ENCODE peak calls at places on chromosomes 13 and 19, in four cellular contexts. M, H, V and O are unnamed samples.

GRCh38 chr19:45419396-45419795 is 4.3 kb downstream of the ERCC1 start:
- DNase-seq in H (no peak), V (no peak), M (no peak), O (no peak)

GRCh38 chr19:55620410-55620809 is 4.0 kb downstream of the ZNF784 start:
- DNase-seq in V (no peak), H (no peak), M (no peak), O (no peak)

GRCh38 chr13:31859546-31859945 is 120.2 kb downstream of the RXFP2 start:
- DNase-seq in H (peak), V (no peak), M (no peak), O (no peak)

GRCh38 chr19:44648536-44649370 is 5.0 kb downstream of the PVR start:
- DNase-seq in M (peak), H (peak), V (peak), O (peak)

GRCh38 chr19:35911790-35912189 is 3.7 kb upstream of the TYROBP start:
- DNase-seq in M (peak), V (no peak), H (peak), O (peak)

GRCh38 chr13:21738636-21739035 is 67.8 kb downstream of the FGF9 start:
- DNase-seq in V (no peak), M (no peak), H (no peak), O (no peak)

GRCh38 chr13:77042566-77043177 is 15.7 kb upstream of the FBXL3 start:
- DNase-seq in H (no peak), V (no peak), M (no peak), O (no peak)

GRCh38 chr19:5929179-5929578 is 15.1 kb downstream of the CAPS start:
- DNase-seq in H (no peak), V (no peak), M (no peak), O (no peak)

GRCh38 chr19:30593358-30593757 is 221.2 kb downstream of the ZNF536 start:
- DNase-seq in M (peak), V (no peak), H (no peak), O (no peak)

GRCh38 chr13:102327119-102327617 is 74.7 kb downstream of the FGF14 start:
- DNase-seq in V (no peak), M (no peak), H (no peak), O (no peak)

GRCh38 chr13:45691251-45691650 is 10.9 kb upstream of the CBY2 start:
- DNase-seq in V (no peak), H (no peak), M (no peak), O (no peak)

GRCh38 chr19:29843180-29844051 is 31.6 kb downstream of the CCNE1 start:
- DNase-seq in V (peak), H (peak), M (peak), O (no peak)

GRCh38 chr13:109439813-109440212 is 346.6 kb downstream of the IRS2 start:
- DNase-seq in H (no peak), V (no peak), M (no peak), O (no peak)

GRCh38 chr19:50569938-50570540 is 1.8 kb upstream of the LRRC4B start:
- DNase-seq in H (no peak), V (no peak), M (no peak), O (no peak)

GRCh38 chr19:30780032-30780431 is 407.8 kb downstream of the ZNF536 start:
- DNase-seq in M (no peak), H (no peak), V (no peak), O (no peak)

GRCh38 chr13:24050292-24050711 is 110.2 kb upstream of the SPATA13 start:
- DNase-seq in H (peak), V (peak), M (peak), O (no peak)

GRCh38 chr13:19810151-19810550 is 27.4 kb upstream of the PSPC1 start:
- DNase-seq in V (no peak), H (no peak), M (no peak), O (no peak)
- H3K27ac ChIP-seq in V (no peak), H (no peak), M (no peak), O (no peak)

GRCh38 chr19:32653626-32653968 is 21.4 kb downstream of the ANKRD27 start:
- DNase-seq in M (no peak), V (no peak), H (no peak), O (no peak)
- H3K27ac ChIP-seq in M (peak), V (no peak), H (no peak), O (no peak)

GRCh38 chr13:106061781-106062180 is 473.7 kb downstream of the EFNB2 start:
- DNase-seq in V (no peak), H (no peak), M (no peak), O (no peak)

DNA sequence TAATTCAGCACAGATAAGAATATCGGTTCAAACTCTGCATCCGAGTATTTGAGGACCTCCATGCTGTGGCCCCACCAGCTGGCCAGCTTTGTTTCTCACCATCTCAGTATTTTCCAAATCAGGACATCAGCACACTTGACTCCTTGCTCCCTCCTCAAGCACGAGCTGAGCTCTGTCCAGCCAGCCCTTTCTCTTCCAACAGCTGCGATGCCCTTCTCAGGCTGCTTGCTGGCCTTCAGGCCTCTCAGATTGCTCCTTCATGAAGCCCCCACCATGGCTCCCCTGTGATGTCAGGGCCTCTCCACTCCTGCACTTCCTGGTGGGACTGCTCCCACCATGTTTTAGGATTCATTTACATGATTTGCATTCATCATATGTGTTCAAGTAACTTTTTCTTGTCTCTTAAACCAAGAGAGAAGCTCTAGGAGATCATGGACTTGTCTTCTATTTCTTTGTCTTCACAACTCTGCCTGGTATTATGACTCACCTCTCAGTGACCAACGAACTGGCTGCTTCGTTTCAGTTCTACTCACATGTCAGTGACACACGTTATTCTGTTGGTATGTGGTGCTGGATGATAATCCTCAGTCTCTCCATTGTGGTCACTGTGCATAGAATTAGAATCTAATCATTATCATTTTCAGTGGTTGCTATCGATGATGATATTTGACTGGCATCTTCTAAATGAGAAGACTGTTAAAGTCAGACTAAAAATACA is 471.7 kb downstream of the EFNB2 start:
- DNase-seq in M (no peak), V (no peak), H (peak), O (no peak)
- H3K27ac ChIP-seq in M (no peak), V (no peak), H (no peak), O (no peak)

GRCh38 chr19:21848706-21849105 is 12.7 kb upstream of the ZNF43 start:
- DNase-seq in H (no peak), V (no peak), M (peak), O (peak)

GRCh38 chr19:21856751-21857150 is 20.8 kb upstream of the ZNF43 start:
- DNase-seq in V (no peak), H (no peak), M (peak), O (no peak)

GRCh38 chr19:21850636-21851255 is 14.8 kb upstream of the ZNF43 start:
- DNase-seq in V (no peak), H (no peak), M (no peak), O (no peak)

GRCh38 chr19:21851596-21852345 is 15.8 kb upstream of the ZNF43 start:
- DNase-seq in M (peak), V (peak), H (peak), O (peak)
- H3K27ac ChIP-seq in M (peak), V (peak), H (peak), O (peak)

GRCh38 chr19:18425515-18426415 is 6.6 kb downstream of the SSBP4 start:
- DNase-seq in M (no peak), H (peak), V (peak), O (no peak)

GRCh38 chr19:18426416-18426767 is 7.2 kb downstream of the SSBP4 start:
- DNase-seq in V (no peak), H (no peak), M (no peak), O (no peak)

GRCh38 chr19:18424122-18424889 is 5.1 kb downstream of the SSBP4 start:
- DNase-seq in H (no peak), V (no peak), M (no peak), O (no peak)

GRCh38 chr19:18423258-18424020 is 4.2 kb downstream of the SSBP4 start:
- DNase-seq in V (no peak), M (no peak), H (no peak), O (no peak)

GRCh38 chr19:18424890-18425514 is 5.8 kb downstream of the SSBP4 start:
- DNase-seq in V (no peak), H (no peak), M (no peak), O (no peak)
- H3K27ac ChIP-seq in V (no peak), H (peak), M (no peak), O (no peak)

DNA sequence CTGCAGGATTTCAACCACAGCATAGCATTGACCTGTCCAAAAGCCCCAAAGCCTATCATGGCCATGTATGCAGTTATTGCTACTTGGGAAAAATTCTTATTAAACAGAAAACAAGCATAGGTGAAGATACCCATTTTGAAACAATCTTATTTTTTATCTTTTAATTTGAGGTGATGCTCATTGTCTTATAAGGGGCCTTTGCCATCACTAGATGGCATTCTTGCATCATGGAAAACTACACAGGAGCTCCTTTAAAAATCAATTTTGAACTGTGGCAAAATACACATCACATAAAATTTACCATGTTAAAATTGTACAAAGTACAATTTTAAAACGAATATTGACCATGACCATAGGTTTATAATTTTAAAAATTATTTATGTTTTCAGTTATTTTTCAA is 38.9 kb upstream of the ZNF835 start:
- DNase-seq in V (no peak), M (no peak), H (no peak), O (no peak)
- H3K27ac ChIP-seq in V (no peak), M (no peak), H (no peak), O (no peak)

GRCh38 chr13:99009987-99010551 is 32.2 kb upstream of the DOCK9 start:
- DNase-seq in M (no peak), H (no peak), V (no peak), O (no peak)
- H3K27ac ChIP-seq in M (peak), H (no peak), V (no peak), O (peak)

GRCh38 chr19:8391274-8392016 is 1.3 kb downstream of the RAB11B start:
- DNase-seq in M (no peak), V (no peak), H (no peak), O (no peak)
- H3K27ac ChIP-seq in M (peak), V (peak), H (peak), O (no peak)

GRCh38 chr19:47419789-47420188 is 462 bp upstream of the MEIS3 start:
- DNase-seq in V (no peak), M (no peak), H (no peak), O (no peak)

GRCh38 chr19:47421244-47421786 is 2.0 kb upstream of the MEIS3 start:
- DNase-seq in V (no peak), H (no peak), M (no peak), O (no peak)

GRCh38 chr19:47421844-47422395 is 2.6 kb upstream of the MEIS3 start:
- DNase-seq in M (no peak), H (peak), V (no peak), O (no peak)

GRCh38 chr19:47423203-47423882 is 4.0 kb upstream of the MEIS3 start:
- DNase-seq in M (no peak), H (no peak), V (no peak), O (no peak)

GRCh38 chr19:47422417-47423163 is 3.3 kb upstream of the MEIS3 start:
- DNase-seq in M (no peak), H (no peak), V (no peak), O (no peak)
- H3K27ac ChIP-seq in M (no peak), H (no peak), V (no peak), O (no peak)

DNA sequence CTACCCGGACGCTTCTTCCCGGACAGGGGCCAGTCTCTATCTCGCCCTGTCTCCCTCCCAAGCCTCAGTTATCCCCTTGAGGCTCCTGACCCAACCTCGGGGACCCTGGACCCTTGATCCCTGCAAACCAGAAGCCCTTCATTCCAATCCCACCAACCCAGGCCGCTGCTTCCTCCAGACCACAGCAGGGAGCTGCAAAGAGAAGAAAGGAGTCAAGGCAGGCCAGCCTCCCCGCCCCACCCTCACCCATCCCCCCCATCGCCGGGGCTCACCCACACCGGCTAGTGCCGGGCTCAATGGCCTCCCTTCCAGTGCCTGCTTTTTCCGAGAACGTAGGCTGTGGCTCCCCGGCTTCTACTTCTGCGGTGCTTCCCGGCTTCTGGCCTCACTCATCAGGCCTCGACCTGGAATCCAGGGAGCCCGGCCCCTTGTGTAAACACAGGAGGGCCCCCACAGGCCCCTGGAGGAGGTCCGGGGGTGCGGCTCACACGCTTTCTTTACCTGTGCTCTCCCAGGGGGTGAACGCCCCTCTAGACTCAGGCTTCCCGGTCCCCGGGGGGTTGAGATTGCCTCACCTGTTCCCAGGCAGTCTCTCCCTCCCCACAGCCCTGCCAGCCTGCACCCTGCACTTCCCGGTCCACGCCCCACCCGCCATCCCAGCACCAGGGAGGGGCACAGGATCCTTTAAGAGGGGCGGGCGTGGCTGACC is at the start of gene FAM83E:
- DNase-seq in V (no peak), M (no peak), H (peak), O (no peak)
- H3K27ac ChIP-seq in V (no peak), M (no peak), H (no peak), O (peak)